ENCODE peak calls at places on chromosomes 16 and 17, in four cellular contexts. S, K, B and C are unnamed samples.

GRCh38 chr17:62165378-62165722 is 100.3 kb upstream of the MED13 start:
- DNase-seq in S (no peak), K (no peak), B (peak; percentile 56), C (no peak)

GRCh38 chr17:64621772-64622171 is 40.3 kb downstream of the SMURF2 start:
- DNase-seq in S (no peak), K (no peak), B (no peak), C (no peak)

GRCh38 chr17:68777243-68777855 is 176.2 kb upstream of the FAM20A start:
- DNase-seq in S (peak; percentile 41), K (peak; percentile 48), B (peak; percentile 88), C (peak; percentile 34)

GRCh38 chr16:68235105-68235881 is 634 bp downstream of the ESRP2 start:
- DNase-seq in S (peak; percentile 59), K (no peak), B (peak; percentile 57), C (no peak)

GRCh38 chr17:82416264-82416663 is 1.9 kb upstream of the HEXD start:
- DNase-seq in S (no peak), K (no peak), B (no peak), C (no peak)

GRCh38 chr17:55432358-55433028 is 10.9 kb upstream of the MMD start:
- DNase-seq in S (no peak), K (no peak), B (no peak), C (no peak)

GRCh38 chr17:3575506-3575905 is 17.9 kb upstream of the TRPV3 start:
- DNase-seq in S (no peak), K (no peak), B (no peak), C (no peak)

GRCh38 chr16:2517954-2518605 is 2.1 kb upstream of the AMDHD2 start:
- DNase-seq in S (no peak), K (no peak), B (no peak), C (no peak)

GRCh38 chr17:18185391-18185790 is 1.8 kb downstream of the ALKBH5 start:
- DNase-seq in S (no peak), K (no peak), B (no peak), C (no peak)

DNA sequence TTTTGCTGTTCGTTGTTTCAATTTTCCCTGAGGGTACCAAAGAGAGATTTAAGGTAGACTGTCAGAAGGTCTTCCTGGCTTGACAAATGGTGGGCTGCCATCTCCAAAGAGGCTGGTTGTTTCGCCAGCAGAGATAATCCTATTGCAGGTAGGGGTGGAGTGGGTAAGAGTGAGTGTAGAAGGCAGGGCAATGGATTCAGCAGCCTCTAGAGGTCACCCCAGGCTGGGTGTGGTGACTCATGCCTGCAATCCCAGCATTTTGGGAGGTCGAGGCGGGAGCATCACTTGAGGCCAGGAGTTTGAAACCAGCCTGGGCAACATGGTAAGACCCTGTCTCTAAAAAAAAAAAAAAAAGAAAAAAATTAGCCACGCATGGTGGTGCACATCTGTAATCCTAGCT is 34.6 kb downstream of the DCAKD start:
- DNase-seq in S (peak; percentile 38), K (no peak), B (peak; percentile 39), C (no peak)
- TF ChIP-seq CTCF in S (peak; percentile 11), K (peak; percentile 35), B (peak; percentile 69), C (peak; percentile 57)

DNA sequence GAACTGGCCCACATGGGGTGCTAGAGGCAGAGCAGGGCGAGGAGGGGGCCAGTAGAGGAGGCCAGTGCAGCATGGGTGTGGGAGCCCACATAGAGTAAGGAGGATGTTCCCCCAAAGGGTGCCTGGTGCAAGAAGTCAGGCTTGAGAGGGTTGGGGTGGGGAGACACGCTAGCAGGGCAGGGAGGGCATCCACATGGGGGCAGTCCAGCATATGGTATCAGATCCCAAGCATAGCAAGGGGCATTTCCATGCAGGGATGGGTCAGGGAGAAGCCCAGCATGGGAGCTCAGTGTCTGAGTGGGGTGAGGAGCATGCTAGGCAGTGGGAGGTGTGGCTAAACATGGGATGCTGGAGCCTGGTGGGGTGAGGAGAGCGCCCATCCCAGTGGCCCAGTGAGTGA is 213.7 kb downstream of the COPRS start:
- DNase-seq in S (no peak), K (no peak), B (no peak), C (no peak)
- TF ChIP-seq FOXJ3 in S (no peak), K (no peak), B (no peak), C (no peak)

GRCh38 chr16:84548971-84549844 is 44.7 kb upstream of the MEAK7 start:
- DNase-seq in S (no peak), K (peak; percentile 30), B (no peak), C (no peak)
- TF ChIP-seq CTCF in S (no peak), K (no peak), B (no peak), C (no peak)

GRCh38 chr16:10172848-10173655 is 9.2 kb downstream of the GRIN2A start:
- DNase-seq in S (no peak), K (no peak), B (no peak), C (peak; percentile 34)

GRCh38 chr16:10169031-10169430 is 13.2 kb downstream of the GRIN2A start:
- DNase-seq in S (no peak), K (no peak), B (no peak), C (no peak)

GRCh38 chr16:10171225-10171624 is 11.0 kb downstream of the GRIN2A start:
- DNase-seq in S (no peak), K (no peak), B (peak; percentile 83), C (no peak)

GRCh38 chr16:10168258-10168657 is 14.0 kb downstream of the GRIN2A start:
- DNase-seq in S (no peak), K (no peak), B (no peak), C (no peak)

GRCh38 chr16:10170016-10170415 is 12.2 kb downstream of the GRIN2A start:
- DNase-seq in S (no peak), K (no peak), B (no peak), C (no peak)
- TF ChIP-seq FOXJ3 in S (no peak), K (no peak), B (no peak), C (no peak)